ENCODE peak calls at places on chromosomes 13 and 19, in six cellular contexts. W is HL-60, O is K562, I is H1, Y is SK-N-SH, D is HepG2. G is an unnamed sample.

GRCh38 chr19:2173841-2174577 is 10.3 kb downstream of the DOT1L start:
- DNase-seq in W (no peak), O (no peak), I (no peak), Y (no peak), D (peak), G (no peak)

GRCh38 chr19:42601811-42602443 is 7.2 kb upstream of the CEACAM8 start:
- DNase-seq in W (peak), O (peak), I (no peak), Y (no peak), D (peak), G (no peak)

GRCh38 chr13:59774511-59774911 is 389.2 kb downstream of the DIAPH3 start:
- DNase-seq in W (no peak), O (no peak), I (no peak), Y (no peak), D (peak), G (no peak)

GRCh38 chr19:19107663-19108062 is 30.6 kb downstream of the TMEM161A start:
- DNase-seq in W (no peak), O (no peak), I (no peak), Y (no peak), D (no peak), G (no peak)

GRCh38 chr19:39196320-39196719 is 444 bp upstream of the NCCRP1 start:
- DNase-seq in W (no peak), O (no peak), I (no peak), Y (no peak), D (no peak), G (no peak)

GRCh38 chr13:98576963-98577822 is at the start of gene STK24:
- DNase-seq in W (peak), O (peak), I (no peak), Y (peak), D (peak), G (no peak)

GRCh38 chr19:27770095-27770494 is 1442.9 kb downstream of the UQCRFS1 start:
- DNase-seq in W (no peak), O (no peak), I (no peak), Y (no peak), D (no peak), G (no peak)

GRCh38 chr13:23722726-23723453 is 152.7 kb downstream of the TNFRSF19 start:
- DNase-seq in W (no peak), O (no peak), I (no peak), Y (no peak), D (peak), G (no peak)

GRCh38 chr13:108060111-108060510 is 155.2 kb downstream of the LIG4 start:
- DNase-seq in W (no peak), O (no peak), I (peak), Y (no peak), D (no peak), G (no peak)

GRCh38 chr13:73521970-73522549 is 463.3 kb downstream of the KLF5 start:
- DNase-seq in W (no peak), O (no peak), I (no peak), Y (no peak), D (no peak), G (no peak)

GRCh38 chr13:30466841-30467252 is 1.1 kb upstream of the HMGB1 start:
- DNase-seq in W (peak), O (no peak), I (no peak), Y (no peak), D (no peak), G (no peak)

GRCh38 chr19:1668339-1669123 is 16.1 kb upstream of the TCF3 start:
- DNase-seq in W (no peak), O (no peak), I (no peak), Y (no peak), D (no peak), G (no peak)

GRCh38 chr19:1298235-1298634 is 12.6 kb downstream of the EFNA2 start:
- DNase-seq in W (no peak), O (no peak), I (no peak), Y (no peak), D (no peak), G (no peak)

GRCh38 chr13:21043898-21044297 is 17.5 kb downstream of the LATS2 start:
- DNase-seq in W (no peak), O (no peak), I (no peak), Y (no peak), D (no peak), G (no peak)

GRCh38 chr13:26062853-26063444 is 11.1 kb upstream of the SHISA2 start:
- DNase-seq in W (peak), O (no peak), I (no peak), Y (peak), D (peak), G (no peak)

GRCh38 chr19:13013649-13014048 is 18.4 kb downstream of the NFIX start:
- DNase-seq in W (no peak), O (no peak), I (no peak), Y (no peak), D (no peak), G (no peak)

GRCh38 chr13:59877933-59878332 is 285.8 kb downstream of the DIAPH3 start:
- DNase-seq in W (no peak), O (no peak), I (no peak), Y (no peak), D (no peak), G (no peak)

GRCh38 chr13:77637583-77637982 is 59.9 kb upstream of the SLAIN1 start:
- DNase-seq in W (no peak), O (no peak), I (no peak), Y (no peak), D (no peak), G (no peak)

GRCh38 chr13:67283602-67284001 is 53.5 kb upstream of the PCDH9 start:
- DNase-seq in W (no peak), O (no peak), I (no peak), Y (no peak), D (peak), G (no peak)

GRCh38 chr13:27110056-27110746 is 61.4 kb downstream of the USP12 start:
- DNase-seq in W (no peak), O (no peak), I (no peak), Y (no peak), D (no peak), G (no peak)

GRCh38 chr13:44308352-44308751 is 65.3 kb upstream of the SERP2 start:
- DNase-seq in W (no peak), O (no peak), I (no peak), Y (no peak), D (no peak), G (no peak)

GRCh38 chr19:1438933-1439358 is 750 bp downstream of the RPS15 start:
- DNase-seq in W (no peak), O (no peak), I (no peak), Y (peak), D (no peak), G (no peak)

GRCh38 chr13:111480976-111481375 is 160.5 kb downstream of the TEX29 start:
- DNase-seq in W (no peak), O (no peak), I (no peak), Y (no peak), D (no peak), G (no peak)

GRCh38 chr19:823565-824121 is 1.9 kb upstream of the PLPPR3 start:
- DNase-seq in W (peak), O (peak), I (no peak), Y (no peak), D (no peak), G (no peak)

GRCh38 chr19:30078381-30078910 is 136.4 kb downstream of the URI1 start:
- DNase-seq in W (no peak), O (no peak), I (no peak), Y (no peak), D (no peak), G (no peak)

GRCh38 chr19:8611890-8612806 is 1.6 kb upstream of the ADAMTS10 start:
- DNase-seq in W (no peak), O (no peak), I (peak), Y (no peak), D (no peak), G (no peak)

GRCh38 chr13:76965759-76966421 is 17.6 kb downstream of the ACOD1 start:
- DNase-seq in W (no peak), O (no peak), I (no peak), Y (peak), D (no peak), G (no peak)

GRCh38 chr19:13120817-13121216 is 2.8 kb downstream of the NACC1 start:
- DNase-seq in W (no peak), O (no peak), I (no peak), Y (no peak), D (no peak), G (no peak)

GRCh38 chr13:80654638-80655249 is 313.8 kb upstream of the SPRY2 start:
- DNase-seq in W (no peak), O (no peak), I (no peak), Y (no peak), D (no peak), G (no peak)

GRCh38 chr19:1844536-1845515 is 3.5 kb downstream of the REXO1 start:
- DNase-seq in W (no peak), O (no peak), I (no peak), Y (no peak), D (no peak), G (no peak)

GRCh38 chr13:91907398-91907797 is 509.0 kb downstream of the GPC5 start:
- DNase-seq in W (no peak), O (no peak), I (no peak), Y (no peak), D (no peak), G (no peak)

GRCh38 chr19:50520822-50521465 is 7.2 kb upstream of the ASPDH start:
- DNase-seq in W (no peak), O (no peak), I (no peak), Y (no peak), D (no peak), G (no peak)

GRCh38 chr13:30441304-30441703 is 19.0 kb downstream of the UBE2L5 start:
- DNase-seq in W (no peak), O (no peak), I (no peak), Y (no peak), D (no peak), G (no peak)

GRCh38 chr19:19120308-19121156 is 17.7 kb downstream of the TMEM161A start:
- DNase-seq in W (peak), O (peak), I (peak), Y (peak), D (peak), G (no peak)

GRCh38 chr13:59681630-59682311 is 482.0 kb downstream of the DIAPH3 start:
- DNase-seq in W (no peak), O (no peak), I (no peak), Y (no peak), D (no peak), G (no peak)

GRCh38 chr13:72181661-72182060 is 314.7 kb upstream of the DACH1 start:
- DNase-seq in W (no peak), O (no peak), I (no peak), Y (no peak), D (no peak), G (no peak)

GRCh38 chr13:72185756-72186155 is 318.8 kb upstream of the DACH1 start:
- DNase-seq in W (no peak), O (no peak), I (no peak), Y (no peak), D (no peak), G (no peak)

GRCh38 chr13:72174549-72174948 is 307.5 kb upstream of the DACH1 start:
- DNase-seq in W (no peak), O (no peak), I (no peak), Y (no peak), D (no peak), G (no peak)

GRCh38 chr13:72180253-72180952 is 313.4 kb upstream of the DACH1 start:
- DNase-seq in W (no peak), O (no peak), I (no peak), Y (no peak), D (no peak), G (no peak)
- TF ChIP-seq GABPA in W (no peak), O (no peak), I (no peak), Y (no peak), D (no peak), G (no peak)

GRCh38 chr19:40543029-40543597 is 33.6 kb upstream of the SHKBP1 start:
- DNase-seq in W (no peak), O (no peak), I (no peak), Y (no peak), D (no peak), G (no peak)

GRCh38 chr19:40539070-40539469 is 37.6 kb upstream of the SHKBP1 start:
- DNase-seq in W (no peak), O (no peak), I (no peak), Y (no peak), D (no peak), G (no peak)

GRCh38 chr19:40542197-40542859 is 34.3 kb upstream of the SHKBP1 start:
- DNase-seq in W (no peak), O (no peak), I (no peak), Y (peak), D (no peak), G (no peak)
- TF ChIP-seq GABPA in W (no peak), O (no peak), I (no peak), Y (no peak), D (no peak), G (no peak)

GRCh38 chr19:49135686-49136085 is 16.3 kb downstream of the PPFIA3 start:
- DNase-seq in W (no peak), O (no peak), I (no peak), Y (no peak), D (no peak), G (no peak)
- TF ChIP-seq GABPA in W (no peak), O (no peak), I (no peak), Y (no peak), D (no peak), G (no peak)

GRCh38 chr19:3547301-3547731 is 8.3 kb downstream of the TEKTIP1 start:
- DNase-seq in W (no peak), O (no peak), I (no peak), Y (peak), D (no peak), G (no peak)
- TF ChIP-seq GABPA in W (no peak), O (no peak), I (no peak), Y (no peak), D (no peak), G (no peak)

GRCh38 chr19:46892252-46893179 is 31.7 kb downstream of the ARHGAP35 start:
- DNase-seq in W (no peak), O (no peak), I (no peak), Y (no peak), D (no peak), G (peak)
- TF ChIP-seq GABPA in W (no peak), O (no peak), I (no peak), Y (no peak), D (no peak), G (no peak)